ENCODE peak calls at places on chromosomes 4 and X, in eight cellular contexts. H is activated CD4-positive, alpha-beta T cell treated with anti-CD3 and anti-CD28 coated beads for 1 hour; C is kidney epithelial cell; L is HFF-Myc; I is H4; O is left lung; R is heart right ventricle; F is stimulated activated CD8-positive, alpha-beta memory T cell treated with anti-CD3 and anti-CD28 coated beads, Interleukin-7, amount 100 ng/mL, for 1 hour. V is an unnamed sample.

GRCh38 chr4:123399638-123400358 is 3.2 kb downstream of the SPRY1 start:
- DNase-seq in L (no peak), C (no peak), H (no peak), I (no peak), R (no peak), O (no peak), F (no peak), V (no peak)

GRCh38 chr4:1572964-1573720 is 111.0 kb downstream of the FAM53A start:
- DNase-seq in F (no peak), I (no peak), O (no peak), H (no peak), R (no peak), C (no peak), L (no peak), V (no peak)

GRCh38 chr4:162347492-162348213 is 183.9 kb upstream of the FSTL5 start:
- DNase-seq in L (no peak), F (no peak), R (peak), I (no peak), O (no peak), H (no peak), C (no peak), V (no peak)

GRCh38 chr4:52052475-52052780 is 1.3 kb downstream of the SPATA18 start:
- DNase-seq in F (no peak), O (no peak), C (no peak), H (no peak), L (no peak), I (no peak), R (no peak), V (no peak)

GRCh38 chrX:25144043-25144940 is 128.5 kb upstream of the ARX start:
- DNase-seq in R (peak), I (peak), C (no peak), O (peak), F (no peak), L (peak), H (peak), V (peak)

GRCh38 chrX:49208399-49208798 is 8.4 kb upstream of the SYP start:
- DNase-seq in O (no peak), H (no peak), I (no peak), C (no peak), F (no peak), R (no peak), L (no peak), V (no peak)

GRCh38 chr4:169854090-169854489 is 96.3 kb upstream of the HPF1 start:
- DNase-seq in R (no peak), F (no peak), L (no peak), H (no peak), I (no peak), C (no peak), O (no peak), V (no peak)

GRCh38 chr4:1601852-1602525 is 82.1 kb downstream of the FAM53A start:
- DNase-seq in L (no peak), R (peak), I (no peak), H (no peak), F (no peak), C (no peak), O (no peak), V (no peak)

GRCh38 chrX:47579537-47579936 is 2.7 kb upstream of the TIMP1 start:
- DNase-seq in O (peak), L (no peak), F (no peak), C (no peak), H (no peak), R (no peak), I (peak), V (no peak)

GRCh38 chr4:128394778-128395177 is 107.2 kb upstream of the PGRMC2 start:
- DNase-seq in I (peak), H (no peak), C (no peak), O (no peak), R (no peak), F (no peak), L (no peak), V (no peak)

GRCh38 chrX:48753708-48754107 is 7.8 kb upstream of the GLOD5 start:
- DNase-seq in O (no peak), C (no peak), R (no peak), L (no peak), I (no peak), F (no peak), H (no peak), V (no peak)

GRCh38 chrX:110081320-110081719 is 78.4 kb downstream of the TMEM164 start:
- DNase-seq in O (no peak), C (no peak), R (no peak), F (no peak), L (no peak), H (no peak), I (no peak), V (no peak)

GRCh38 chr4:155967098-155967497 is 13.4 kb upstream of the CTSO start:
- DNase-seq in L (no peak), R (no peak), I (no peak), H (no peak), F (no peak), C (no peak), O (no peak), V (no peak)

GRCh38 chrX:149374751-149375150 is 130.4 kb downstream of the IDS start:
- DNase-seq in R (no peak), F (no peak), L (peak), O (no peak), C (no peak), H (no peak), I (peak), V (no peak)

GRCh38 chr4:64822405-64822804 is 413.2 kb upstream of the TECRL start:
- DNase-seq in O (no peak), F (no peak), R (no peak), C (no peak), L (no peak), I (no peak), H (no peak), V (no peak)

GRCh38 chr4:48490012-48490679 is at the start of gene ZAR1:
- DNase-seq in I (no peak), C (no peak), H (no peak), R (peak), O (no peak), L (no peak), F (no peak), V (no peak)

GRCh38 chrX:17474892-17475291 is 99.9 kb downstream of the NHS start:
- DNase-seq in F (no peak), R (no peak), O (no peak), C (no peak), L (no peak), I (no peak), H (no peak), V (no peak)

GRCh38 chrX:134369576-134369975 is 90.4 kb upstream of the HPRT1 start:
- DNase-seq in H (no peak), R (no peak), C (no peak), F (no peak), L (no peak), I (no peak), O (no peak), V (no peak)

GRCh38 chr4:39976945-39977488 is 694 bp downstream of the PDS5A start:
- DNase-seq in F (peak), R (no peak), O (peak), I (no peak), L (no peak), C (no peak), H (peak), V (no peak)

V was measured in pulmonary artery endothelial cell.